ENCODE peak calls at places on chromosome 2, in four cellular contexts. K is CD14-positive monocyte, R is heart right ventricle, X is mammary epithelial cell. B is an unnamed sample.

GRCh38 chr2:237702439-237703397 is 75.3 kb downstream of the LRRFIP1 start:
- DNase-seq in K (no peak), R (peak; percentile 51), X (peak; percentile 46), B (no peak)

GRCh38 chr2:11133238-11133935 is 21.9 kb upstream of the SLC66A3 start:
- DNase-seq in K (no peak), R (no peak), X (no peak), B (no peak)

GRCh38 chr2:226514895-226515294 is 284.7 kb downstream of the IRS1 start:
- DNase-seq in K (no peak), R (no peak), X (peak; percentile 84), B (no peak)

GRCh38 chr2:202530038-202530437 is 104.7 kb upstream of the FAM117B start:
- DNase-seq in K (no peak), R (no peak), X (no peak), B (no peak)

GRCh38 chr2:142097711-142098110 is 33.1 kb downstream of the LRP1B start:
- DNase-seq in K (no peak), R (no peak), X (no peak), B (no peak)

GRCh38 chr2:179467111-179467510 is 202.5 kb upstream of the SESTD1 start:
- DNase-seq in K (no peak), R (no peak), X (peak; percentile 65), B (no peak)

GRCh38 chr2:64157792-64158191 is 13.6 kb upstream of the PELI1 start:
- DNase-seq in K (no peak), R (no peak), X (no peak), B (no peak)

GRCh38 chr2:127193948-127194267 is 26.2 kb downstream of the CYP27C1 start:
- DNase-seq in K (no peak), R (no peak), X (no peak), B (no peak)

GRCh38 chr2:42217307-42217706 is 48.2 kb downstream of the EML4 start:
- DNase-seq in K (no peak), R (no peak), X (no peak), B (no peak)

GRCh38 chr2:210086930-210087329 is 84.3 kb downstream of the KANSL1L start:
- DNase-seq in K (no peak), R (no peak), X (no peak), B (no peak)

GRCh38 chr2:69464575-69464974 is 27.3 kb upstream of the NFU1 start:
- DNase-seq in K (no peak), R (peak; percentile 27), X (peak; percentile 86), B (no peak)

GRCh38 chr2:36530983-36531354 is 67.0 kb downstream of the FEZ2 start:
- DNase-seq in K (no peak), R (no peak), X (no peak), B (no peak)
- TF ChIP-seq CTCF in K (no peak), R (no peak), X (no peak), B (peak; percentile 55)

DNA sequence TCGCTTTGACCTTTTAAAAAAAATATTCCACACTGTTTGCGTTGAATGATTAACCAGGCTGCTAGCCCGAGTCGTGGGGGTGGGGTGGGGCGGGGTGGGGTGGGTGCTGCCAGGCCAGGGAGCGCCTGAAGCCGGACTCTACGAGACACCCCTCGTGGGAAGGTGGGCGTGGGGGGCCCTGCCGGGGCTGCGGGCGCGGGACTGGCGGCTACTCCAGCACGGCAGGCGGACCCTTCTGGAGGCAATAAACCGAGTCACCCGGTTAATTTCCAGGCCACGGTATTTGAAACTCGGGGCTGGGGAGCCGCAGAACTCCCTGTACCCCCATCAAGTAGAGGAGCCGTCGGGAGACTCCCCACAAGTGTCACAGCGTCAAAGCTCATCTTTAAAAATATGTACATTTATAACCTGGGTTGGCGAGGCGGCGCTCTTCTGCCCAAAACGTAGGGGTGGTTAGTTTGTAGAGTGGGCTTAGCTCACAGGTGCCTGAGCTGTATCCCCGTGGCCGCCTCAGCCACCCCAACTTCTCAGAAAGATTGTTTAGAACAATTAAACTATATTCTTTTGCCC is 1.2 kb downstream of the B3GNT2 start:
- DNase-seq in K (no peak), R (peak; percentile 23), X (no peak), B (no peak)
- TF ChIP-seq CTCF in K (no peak), R (no peak), X (peak; percentile 29), B (peak; percentile 59)

DNA sequence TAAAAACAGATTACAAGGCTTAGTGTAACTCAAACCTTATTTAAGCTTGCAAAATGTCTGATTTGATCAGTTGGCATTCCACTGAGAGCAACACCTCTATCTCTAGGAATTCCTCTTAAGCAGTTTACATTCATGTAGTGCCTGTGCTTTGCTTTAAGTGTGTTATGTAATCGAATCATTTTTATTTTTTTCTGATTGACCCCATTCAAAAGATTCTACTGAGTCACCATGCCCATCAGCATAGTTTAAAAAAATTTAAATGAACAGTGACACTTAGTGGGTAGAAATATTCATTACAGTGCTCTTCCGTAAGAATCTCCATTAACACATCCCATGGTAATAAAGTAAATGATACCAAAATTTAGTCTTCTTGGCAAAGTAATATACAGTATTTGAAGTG is 67.8 kb upstream of the SLC4A10 start:
- DNase-seq in K (no peak), R (no peak), X (no peak), B (no peak)
- TF ChIP-seq CTCF in K (no peak), R (no peak), X (peak; percentile 5), B (peak; percentile 60)

GRCh38 chr2:45176399-45176798 is 167.1 kb upstream of the SIX2 start:
- DNase-seq in K (no peak), R (no peak), X (peak; percentile 19), B (no peak)

GRCh38 chr2:45170191-45170975 is 161.1 kb upstream of the SIX2 start:
- DNase-seq in K (no peak), R (no peak), X (no peak), B (no peak)

GRCh38 chr2:45170976-45171514 is 161.8 kb upstream of the SIX2 start:
- DNase-seq in K (no peak), R (no peak), X (no peak), B (no peak)

GRCh38 chr2:45172993-45173392 is 163.7 kb upstream of the SIX2 start:
- DNase-seq in K (no peak), R (no peak), X (peak; percentile 17), B (no peak)

GRCh38 chr2:45173513-45173912 is 164.3 kb upstream of the SIX2 start:
- DNase-seq in K (no peak), R (no peak), X (peak; percentile 97), B (no peak)
- TF ChIP-seq CTCF in K (no peak), R (no peak), X (peak; percentile 31), B (peak; percentile 36)

B was measured in chondrocyte.